ENCODE peak calls at places on chromosomes 4 and X, in eight cellular contexts. B is AG04450, N is lung, S is fibroblast of lung, K is ovary, Z is suprapubic skin, A is heart right ventricle, Y is endothelial cell of umbilical vein. L is an unnamed sample. For H3K27me3, the result is how much of the 10 kb centered on the place peaks cover.

GRCh38 chrX:153032397-153033118 is 23.7 kb upstream of the PNMA3 start:
- DNase-seq in B (no peak), N (peak), S (peak), K (peak), Z (peak), A (peak), Y (peak), L (peak)

GRCh38 chrX:38175140-38175539 is 45.5 kb downstream of the SRPX start:
- DNase-seq in B (no peak), N (no peak), S (no peak), K (no peak), Z (no peak), A (no peak), Y (peak), L (no peak)

GRCh38 chrX:65528705-65529340 is 5.8 kb downstream of the LAS1L start:
- DNase-seq in B (no peak), N (peak), S (peak), K (no peak), Z (no peak), A (peak), Y (peak), L (peak)

GRCh38 chrX:39008554-39008953 is 207.3 kb downstream of the MID1IP1 start:
- DNase-seq in B (no peak), N (no peak), S (no peak), K (no peak), Z (no peak), A (no peak), Y (no peak), L (no peak)

GRCh38 chr4:73674451-73674919 is 54.2 kb upstream of the RASSF6 start:
- DNase-seq in B (no peak), N (no peak), S (peak), K (no peak), Z (no peak), A (no peak), Y (no peak), L (no peak)

GRCh38 chr4:103567591-103567990 is 152.2 kb downstream of the TACR3 start:
- DNase-seq in B (no peak), N (no peak), S (no peak), K (no peak), Z (no peak), A (no peak), Y (no peak), L (no peak)

GRCh38 chr4:125112536-125112935 is 202.2 kb upstream of the FAT4 start:
- DNase-seq in B (no peak), N (no peak), S (no peak), K (no peak), Z (no peak), A (no peak), Y (no peak), L (no peak)

GRCh38 chrX:110320588-110320987 is 2.7 kb upstream of the AMMECR1 start:
- DNase-seq in B (no peak), N (no peak), S (no peak), K (no peak), Z (no peak), A (no peak), Y (no peak), L (no peak)

GRCh38 chrX:115013705-115014104 is 3.7 kb downstream of the IL13RA2 start:
- DNase-seq in B (no peak), N (no peak), S (peak), K (no peak), Z (no peak), A (no peak), Y (peak), L (no peak)

GRCh38 chrX:74537011-74537390 is 77.4 kb downstream of the RLIM start:
- DNase-seq in B (no peak), N (no peak), S (peak), K (peak), Z (no peak), A (peak), Y (peak), L (no peak)

GRCh38 chr4:176090115-176090514 is 24.5 kb downstream of the WDR17 start:
- DNase-seq in B (no peak), N (no peak), S (no peak), K (no peak), Z (no peak), A (no peak), Y (no peak), L (no peak)

GRCh38 chr4:154315741-154316140 is 175.9 kb downstream of the DCHS2 start:
- DNase-seq in B (no peak), N (no peak), S (no peak), K (no peak), Z (no peak), A (no peak), Y (no peak), L (no peak)

GRCh38 chr4:158721680-158722079 is 1.5 kb downstream of the PPID start:
- DNase-seq in B (no peak), N (no peak), S (no peak), K (no peak), Z (no peak), A (no peak), Y (no peak), L (no peak)

GRCh38 chr4:132587626-132588025 is 561.5 kb upstream of the PCDH10 start:
- DNase-seq in B (no peak), N (no peak), S (no peak), K (no peak), Z (no peak), A (no peak), Y (peak), L (no peak)

DNA sequence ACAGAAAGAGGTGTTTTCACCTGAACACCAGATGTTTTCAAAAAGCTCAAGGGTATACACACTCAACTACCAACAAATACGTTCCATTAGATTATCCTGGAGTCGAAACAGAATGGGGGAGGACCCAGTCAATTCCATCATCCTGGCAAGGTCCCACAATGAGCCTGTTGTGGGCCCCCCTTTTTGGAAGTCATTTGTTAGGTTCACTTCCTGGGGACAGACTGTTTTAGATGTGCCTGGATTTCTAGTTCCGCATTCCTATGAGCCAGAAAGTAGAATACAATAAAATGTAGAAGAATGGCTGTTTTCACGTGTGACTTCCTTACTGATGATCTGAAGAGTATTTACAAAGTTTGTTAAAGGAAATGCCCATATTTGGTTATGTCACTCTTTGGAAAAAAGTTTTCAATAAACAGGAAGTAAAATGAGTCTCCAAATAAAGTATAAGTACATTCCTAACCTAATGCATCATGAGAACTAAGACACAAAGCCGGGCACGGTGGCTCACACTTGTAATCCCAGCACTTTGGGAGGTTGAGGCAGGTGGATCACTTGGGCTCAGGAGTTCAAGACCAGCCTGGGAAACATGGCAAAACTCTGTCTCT is 192.5 kb downstream of the MAML3 start:
- DNase-seq in B (no peak), N (no peak), S (no peak), K (no peak), Z (no peak), A (no peak), Y (no peak), L (no peak)
- H3K27me3 ChIP-seq in B (under half), N (under half), S (under half), K (under half), Z (under half), A (under half), Y (under half), L (under half)

DNA sequence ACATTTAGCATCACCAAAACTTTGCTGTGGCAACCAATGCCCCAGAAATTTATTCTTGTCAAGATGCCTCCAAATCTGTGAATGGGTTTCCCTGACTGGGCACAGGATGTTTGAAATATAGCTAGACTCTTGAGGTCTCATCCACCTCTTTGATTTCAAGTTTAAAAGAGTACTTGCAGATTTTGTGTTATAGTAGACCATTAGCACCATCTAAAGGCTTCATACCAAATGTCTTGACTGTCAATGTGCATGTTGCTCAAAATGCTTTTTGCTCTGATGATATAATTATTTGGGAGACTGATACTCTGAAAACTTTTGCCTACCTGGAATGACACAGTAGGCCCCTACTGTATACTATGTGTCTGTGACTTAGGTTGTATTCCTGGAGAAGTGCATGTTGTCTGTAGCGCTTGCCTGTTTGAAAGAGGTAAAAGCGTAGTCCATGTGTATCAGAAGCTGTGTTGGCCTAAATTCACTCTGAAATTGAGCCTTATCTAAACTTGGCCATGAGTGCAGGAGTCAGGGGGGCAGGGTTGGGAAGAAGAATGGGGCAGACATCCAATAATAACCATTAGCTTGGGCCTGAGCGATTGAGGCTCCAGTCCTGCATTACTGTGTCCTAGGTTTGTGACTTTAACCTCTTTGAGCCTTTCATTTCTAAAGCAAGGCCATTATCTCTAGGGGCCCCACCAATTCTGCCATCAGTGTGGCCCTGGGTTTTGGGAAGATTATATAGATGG is 33.8 kb downstream of the NDP start:
- DNase-seq in B (no peak), N (no peak), S (peak), K (no peak), Z (no peak), A (no peak), Y (no peak), L (no peak)
- TF ChIP-seq CTCF in B (no peak), N (no peak), S (no peak), K (peak), Z (no peak), A (no peak), Y (no peak), L (no peak)

GRCh38 chrX:141759238-141759637 is 60.7 kb upstream of the SPANXD start:
- DNase-seq in B (no peak), N (no peak), S (no peak), K (no peak), Z (no peak), A (no peak), Y (no peak), L (no peak)
- H3K27ac ChIP-seq in B (no peak), N (no peak), S (no peak), K (no peak), Z (no peak), A (no peak), Y (no peak), L (no peak)

GRCh38 chr4:7191546-7192251 is 639 bp upstream of the SORCS2 start:
- DNase-seq in B (no peak), N (no peak), S (no peak), K (no peak), Z (peak), A (no peak), Y (no peak), L (no peak)

GRCh38 chr4:7190668-7191545 is 1.4 kb upstream of the SORCS2 start:
- DNase-seq in B (no peak), N (no peak), S (no peak), K (peak), Z (peak), A (no peak), Y (no peak), L (no peak)

GRCh38 chr4:7189475-7190277 is 2.7 kb upstream of the SORCS2 start:
- DNase-seq in B (no peak), N (no peak), S (no peak), K (no peak), Z (peak), A (no peak), Y (no peak), L (no peak)

GRCh38 chr4:7189066-7189465 is 3.3 kb upstream of the SORCS2 start:
- DNase-seq in B (no peak), N (no peak), S (no peak), K (no peak), Z (peak), A (no peak), Y (no peak), L (no peak)

DNA sequence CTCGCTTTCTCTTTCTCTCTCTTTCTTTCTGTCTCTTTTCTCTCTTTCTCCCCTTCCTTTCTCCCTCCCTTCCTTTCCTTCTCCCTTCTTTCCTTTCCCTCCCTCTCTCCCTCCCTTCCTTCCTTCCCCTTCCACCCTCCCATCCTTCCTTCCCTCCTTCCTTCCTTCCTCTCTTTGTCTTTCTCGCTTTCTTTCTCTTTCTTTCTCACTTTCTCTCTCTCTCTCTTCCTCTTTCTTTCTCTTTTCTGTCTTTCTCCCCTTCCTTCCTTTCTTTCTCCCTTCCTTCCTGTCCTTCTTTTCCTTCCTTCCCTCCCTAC is 2.1 kb upstream of the SORCS2 start:
- DNase-seq in B (no peak), N (no peak), S (no peak), K (no peak), Z (no peak), A (no peak), Y (no peak), L (no peak)
- H3K27me3 ChIP-seq in B (half or more), N (under half), S (under half), K (under half), Z (half or more), A (half or more), Y (under half), L (under half)

GRCh38 chrX:126770179-126770578 is 49.4 kb upstream of the PRR32 start:
- DNase-seq in B (no peak), N (no peak), S (no peak), K (no peak), Z (no peak), A (no peak), Y (peak), L (no peak)
- TF ChIP-seq CTCF in B (no peak), N (no peak), S (no peak), K (peak), Z (peak), A (peak), Y (peak), L (no peak)

GRCh38 chrX:134006484-134007161 is 21.2 kb upstream of the GPC3 start:
- DNase-seq in B (no peak), N (no peak), S (peak), K (no peak), Z (no peak), A (no peak), Y (no peak), L (no peak)

GRCh38 chrX:134013092-134013497 is 27.7 kb upstream of the GPC3 start:
- DNase-seq in B (no peak), N (no peak), S (peak), K (no peak), Z (no peak), A (no peak), Y (no peak), L (no peak)

GRCh38 chrX:134013528-134013927 is 28.1 kb upstream of the GPC3 start:
- DNase-seq in B (no peak), N (no peak), S (no peak), K (no peak), Z (no peak), A (no peak), Y (no peak), L (no peak)

GRCh38 chrX:134010690-134011089 is 25.3 kb upstream of the GPC3 start:
- DNase-seq in B (no peak), N (no peak), S (no peak), K (no peak), Z (no peak), A (no peak), Y (no peak), L (no peak)
- H3K27ac ChIP-seq in B (no peak), N (no peak), S (no peak), K (no peak), Z (no peak), A (no peak), Y (no peak), L (no peak)

GRCh38 chr4:102386966-102387365 is 41.7 kb upstream of the SLC39A8 start:
- DNase-seq in B (no peak), N (no peak), S (no peak), K (no peak), Z (no peak), A (no peak), Y (no peak), L (no peak)

GRCh38 chr4:102392033-102392744 is 46.9 kb upstream of the SLC39A8 start:
- DNase-seq in B (no peak), N (no peak), S (no peak), K (no peak), Z (no peak), A (no peak), Y (no peak), L (no peak)

GRCh38 chr4:102390438-102390837 is 45.2 kb upstream of the SLC39A8 start:
- DNase-seq in B (no peak), N (no peak), S (no peak), K (no peak), Z (no peak), A (no peak), Y (no peak), L (no peak)

GRCh38 chr4:102387552-102388150 is 42.4 kb upstream of the SLC39A8 start:
- DNase-seq in B (no peak), N (no peak), S (no peak), K (no peak), Z (no peak), A (no peak), Y (no peak), L (no peak)

DNA sequence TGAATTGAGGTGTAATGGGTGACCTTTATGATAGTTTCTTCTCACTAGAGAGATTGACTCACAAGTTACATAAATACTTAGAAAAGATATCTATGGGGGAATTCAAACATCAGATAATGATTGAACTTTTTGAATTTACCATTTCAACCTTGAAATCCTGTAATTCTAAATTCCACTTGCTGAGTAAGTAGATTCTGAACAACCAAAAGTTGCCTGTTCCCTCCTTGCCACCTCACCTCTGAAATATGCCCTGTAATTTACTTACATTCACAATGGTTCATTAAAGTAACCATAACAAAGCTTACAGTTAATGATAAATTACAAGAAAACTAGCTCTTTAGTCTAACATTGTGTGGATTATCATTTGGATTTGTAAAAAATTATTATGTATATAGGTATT is 43.4 kb upstream of the SLC39A8 start:
- DNase-seq in B (no peak), N (no peak), S (no peak), K (no peak), Z (no peak), A (no peak), Y (no peak), L (no peak)
- H3K27me3 ChIP-seq in B (under half), N (under half), S (under half), K (under half), Z (under half), A (under half), Y (under half), L (under half)